ENCODE peak calls at places on chromosomes 16 and 17, in seven cellular contexts. Q is neural progenitor cell, H is pancreas, B is upper lobe of left lung, U is uterus, L is GM20000, S is fibroblast of villous mesenchyme. X is an unnamed sample.

GRCh38 chr17:17732892-17733670 is 51.8 kb downstream of the RAI1 start:
- DNase-seq in L (no peak), Q (no peak), U (no peak), S (no peak), H (no peak), B (no peak), X (no peak)

GRCh38 chr17:69828087-69828486 is 246.9 kb upstream of the KCNJ16 start:
- DNase-seq in B (no peak), Q (no peak), S (peak), U (no peak), H (peak), L (no peak), X (no peak)

GRCh38 chr17:79517812-79518211 is 93.0 kb downstream of the RBFOX3 start:
- DNase-seq in Q (no peak), L (no peak), U (no peak), S (no peak), B (no peak), H (no peak), X (no peak)

GRCh38 chr17:41625602-41626001 is 1.2 kb upstream of the KRT17 start:
- DNase-seq in S (no peak), B (no peak), H (peak), Q (no peak), L (no peak), U (no peak), X (peak)

GRCh38 chr17:57985675-57985974 is 2.4 kb downstream of the VEZF1 start:
- DNase-seq in L (no peak), H (no peak), Q (no peak), S (peak), U (no peak), B (no peak), X (no peak)

GRCh38 chr16:78742501-78743283 is 643.2 kb downstream of the WWOX start:
- DNase-seq in B (peak), L (peak), H (no peak), U (no peak), S (peak), Q (no peak), X (no peak)

GRCh38 chr16:50611332-50611934 is 63.2 kb downstream of the NKD1 start:
- DNase-seq in Q (no peak), L (no peak), S (no peak), B (peak), H (no peak), U (no peak), X (no peak)

GRCh38 chr17:16406742-16407674 is 8.4 kb upstream of the TRPV2 start:
- DNase-seq in Q (peak), U (peak), B (peak), H (no peak), S (peak), L (peak), X (no peak)

GRCh38 chr17:4498461-4499397 is at the start of gene SPNS2:
- DNase-seq in H (peak), S (peak), Q (peak), U (peak), L (peak), B (peak), X (no peak)

GRCh38 chr16:89052824-89053724 is 40.6 kb upstream of the ACSF3 start:
- DNase-seq in H (no peak), Q (no peak), B (peak), L (no peak), S (no peak), U (no peak), X (no peak)

GRCh38 chr17:69093279-69093789 is 32.6 kb upstream of the ABCA9 start:
- DNase-seq in B (no peak), Q (no peak), S (peak), L (peak), H (no peak), U (no peak), X (no peak)

GRCh38 chr16:49855822-49856740 is at the start of gene ZNF423:
- DNase-seq in S (no peak), B (no peak), H (peak), Q (peak), L (no peak), U (peak), X (no peak)

GRCh38 chr17:77092025-77092424 is 48.7 kb upstream of the SEC14L1 start:
- DNase-seq in S (no peak), Q (no peak), H (no peak), L (no peak), B (no peak), U (no peak), X (no peak)

GRCh38 chr16:86998196-86999001 is 318.8 kb downstream of the C16orf95 start:
- DNase-seq in S (no peak), U (no peak), L (no peak), B (no peak), Q (no peak), H (no peak), X (no peak)

GRCh38 chr17:2211661-2212327 is 91.8 kb downstream of the SMG6 start:
- DNase-seq in B (no peak), L (no peak), H (no peak), U (no peak), Q (no peak), S (no peak), X (no peak)

GRCh38 chr17:17349724-17350106 is 46.5 kb downstream of the NT5M start:
- DNase-seq in S (no peak), H (no peak), U (no peak), B (no peak), Q (no peak), L (no peak), X (no peak)

GRCh38 chr16:80711406-80711805 is 93.0 kb downstream of the CDYL2 start:
- DNase-seq in S (no peak), H (no peak), U (no peak), Q (no peak), L (no peak), B (no peak), X (no peak)

GRCh38 chr17:27455914-27456680 is at the start of gene KSR1:
- DNase-seq in S (peak), H (peak), L (peak), U (peak), Q (peak), B (peak), X (peak)

GRCh38 chr16:89115216-89115949 is 21.7 kb downstream of the ACSF3 start:
- DNase-seq in B (peak), S (peak), H (peak), Q (no peak), U (no peak), L (peak), X (no peak)

GRCh38 chr16:22397459-22397858 is 23.0 kb upstream of the CDR2 start:
- DNase-seq in U (no peak), S (peak), Q (no peak), L (no peak), H (no peak), B (peak), X (no peak)

GRCh38 chr16:69859105-69859969 is 91.8 kb upstream of the CLEC18A start:
- DNase-seq in H (peak), L (peak), U (no peak), B (peak), Q (peak), S (peak), X (no peak)

GRCh38 chr16:51968756-51969155 is 578.2 kb downstream of the TOX3 start:
- DNase-seq in S (peak), Q (no peak), L (no peak), B (no peak), U (no peak), H (no peak), X (no peak)

GRCh38 chr17:51516924-51517323 is 256.6 kb downstream of the UTP18 start:
- DNase-seq in S (no peak), B (no peak), U (no peak), H (no peak), Q (no peak), L (no peak), X (no peak)

GRCh38 chr17:54968954-54969400 is 412 bp downstream of the STXBP4 start:
- DNase-seq in B (peak), U (no peak), S (peak), L (peak), Q (no peak), H (no peak), X (no peak)

GRCh38 chr17:49730078-49730786 is 22.5 kb upstream of the SLC35B1 start:
- DNase-seq in S (peak), B (no peak), L (no peak), U (peak), H (peak), Q (no peak), X (no peak)

GRCh38 chr16:21219551-21219950 is 8.2 kb upstream of the ZP2 start:
- DNase-seq in B (no peak), S (no peak), U (no peak), L (no peak), Q (no peak), H (no peak), X (peak)

GRCh38 chr17:7560172-7561027 is 1.3 kb upstream of the SENP3 start:
- DNase-seq in U (peak), B (peak), Q (peak), L (no peak), H (peak), S (peak), X (no peak)

GRCh38 chr16:81254919-81255526 is 16.5 kb downstream of the BCO1 start:
- DNase-seq in L (no peak), S (no peak), B (no peak), H (no peak), Q (no peak), U (no peak), X (no peak)

GRCh38 chr16:52251495-52251894 is 295.4 kb downstream of the TOX3 start:
- DNase-seq in Q (peak), U (no peak), H (no peak), B (no peak), S (no peak), L (no peak), X (no peak)

GRCh38 chr17:33778505-33779398 is 476.3 kb upstream of the CCL2 start:
- DNase-seq in H (peak), U (peak), Q (peak), B (peak), S (peak), L (peak), X (no peak)

GRCh38 chr17:40194821-40195220 is 17.6 kb downstream of the RAPGEFL1 start:
- DNase-seq in Q (no peak), S (no peak), U (no peak), L (no peak), B (no peak), H (no peak), X (no peak)

GRCh38 chr17:80962356-80963329 is 29.0 kb upstream of the CHMP6 start:
- DNase-seq in L (no peak), S (no peak), U (no peak), Q (no peak), H (no peak), B (no peak), X (no peak)

GRCh38 chr17:27296427-27296979 is 2.6 kb downstream of the WSB1 start:
- DNase-seq in H (no peak), Q (no peak), L (no peak), B (no peak), U (no peak), S (peak), X (no peak)

GRCh38 chr17:76793775-76794174 is 55.9 kb downstream of the MFSD11 start:
- DNase-seq in H (no peak), B (no peak), S (peak), Q (peak), U (no peak), L (peak), X (no peak)

GRCh38 chr16:77863250-77863649 is 74.9 kb downstream of the VAT1L start:
- DNase-seq in H (no peak), B (peak), L (no peak), U (no peak), Q (no peak), S (no peak), X (no peak)

GRCh38 chr17:61002316-61002736 is 324.7 kb downstream of the BCAS3 start:
- DNase-seq in H (no peak), U (no peak), L (peak), B (no peak), S (peak), Q (peak), X (no peak)

GRCh38 chr16:4626396-4626795 is 1.8 kb downstream of the MGRN1 start:
- DNase-seq in L (no peak), S (no peak), U (no peak), Q (peak), H (no peak), B (no peak), X (no peak)

GRCh38 chr16:73006021-73006420 is 41.9 kb downstream of the ZFHX3 start:
- DNase-seq in Q (no peak), S (no peak), B (no peak), H (no peak), U (no peak), L (no peak), X (no peak)

GRCh38 chr17:15233022-15233805 is 31.9 kb downstream of the PMP22 start:
- DNase-seq in U (no peak), H (no peak), Q (peak), B (peak), L (no peak), S (peak), X (no peak)
- TF ChIP-seq CTCF in U (no peak), H (no peak), Q (peak), B (no peak), L (no peak), S (peak), X (peak)

DNA sequence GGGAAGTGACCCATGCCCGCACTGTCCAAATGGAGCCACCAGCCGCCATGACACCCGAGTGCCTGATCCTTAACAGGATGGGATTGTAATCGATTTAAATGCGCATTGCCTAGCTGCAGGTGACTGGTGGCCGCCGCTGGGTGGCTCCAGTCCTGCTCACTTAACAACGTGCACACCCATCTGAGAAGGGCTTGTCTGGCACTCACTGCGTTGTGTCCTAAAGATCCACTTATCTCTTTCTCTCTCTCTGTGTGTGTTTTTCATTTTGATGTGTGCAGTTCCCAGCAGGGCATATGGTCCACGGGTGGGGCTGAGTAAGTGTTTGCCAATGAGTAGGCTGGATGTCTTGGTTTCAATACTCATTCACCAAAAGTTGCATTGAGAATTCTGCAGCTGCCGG is 80.6 kb downstream of the IRF8 start:
- DNase-seq in L (no peak), U (no peak), Q (no peak), B (no peak), S (no peak), H (no peak), X (no peak)
- TF ChIP-seq CTCF in L (no peak), U (no peak), Q (peak), B (no peak), S (no peak), H (no peak), X (no peak)

GRCh38 chr17:30021708-30022317 is 80.4 kb downstream of the EFCAB5 start:
- DNase-seq in S (peak), H (no peak), L (peak), U (no peak), B (peak), Q (peak), X (no peak)
- TF ChIP-seq CTCF in S (peak), H (peak), L (peak), U (peak), B (peak), Q (peak), X (peak)

GRCh38 chr17:45997624-45998023 is 1.4 kb upstream of the STH start:
- DNase-seq in Q (no peak), L (no peak), H (no peak), U (no peak), S (no peak), B (no peak), X (no peak)

GRCh38 chr17:46000292-46000691 is 1.2 kb downstream of the STH start:
- DNase-seq in S (no peak), U (no peak), L (no peak), H (no peak), B (no peak), Q (no peak), X (no peak)

GRCh38 chr17:45999900-46000290 is 845 bp downstream of the STH start:
- DNase-seq in U (no peak), L (no peak), H (no peak), S (no peak), B (no peak), Q (no peak), X (no peak)

GRCh38 chr17:46000757-46001156 is 1.7 kb downstream of the STH start:
- DNase-seq in L (no peak), S (no peak), H (no peak), B (no peak), U (no peak), Q (no peak), X (no peak)

GRCh38 chr17:45998987-45999899 is at the start of gene STH:
- DNase-seq in S (no peak), L (no peak), Q (no peak), H (no peak), B (no peak), U (no peak), X (no peak)
- TF ChIP-seq CTCF in S (no peak), L (no peak), Q (no peak), H (no peak), B (no peak), U (no peak), X (no peak)